ENCODE peak calls at places on chromosomes 4 and X, in four cellular contexts. Y, D, J and V are unnamed samples.

GRCh38 chr4:121728066-121728465 is 31.3 kb upstream of the ANXA5 start:
- DNase-seq in Y (no peak), D (no peak), J (peak; percentile 95), V (peak; percentile 98)

GRCh38 chrX:100680756-100681155 is 36.8 kb downstream of the SRPX2 start:
- DNase-seq in J (peak; percentile 28), D (no peak), Y (no peak), V (no peak)

GRCh38 chr4:188821500-188821899 is 682.3 kb downstream of the TRIML1 start:
- DNase-seq in J (no peak), D (no peak), Y (no peak), V (no peak)

GRCh38 chrX:148811236-148811635 is 310.8 kb downstream of the AFF2 start:
- DNase-seq in J (peak; percentile 30), Y (no peak), D (no peak), V (no peak)

GRCh38 chr4:18981234-18981615 is 959.7 kb upstream of the LCORL start:
- DNase-seq in Y (no peak), J (no peak), D (no peak), V (no peak)

GRCh38 chrX:46791927-46792825 is 33.3 kb upstream of the SLC9A7 start:
- DNase-seq in Y (peak; percentile 77), J (peak; percentile 89), D (no peak), V (no peak)

GRCh38 chrX:40058719-40059118 is 39.0 kb downstream of the BCOR start:
- DNase-seq in Y (no peak), J (no peak), D (peak; percentile 62), V (no peak)

GRCh38 chr4:92163348-92163747 is 140.4 kb upstream of the GRID2 start:
- DNase-seq in Y (no peak), D (no peak), J (peak; percentile 22), V (no peak)

GRCh38 chrX:19865567-19866363 is 21.6 kb downstream of the SH3KBP1 start:
- DNase-seq in Y (no peak), D (no peak), J (no peak), V (no peak)

GRCh38 chrX:96688789-96689188 is 4.1 kb downstream of the DIAPH2 start:
- DNase-seq in J (no peak), D (no peak), Y (no peak), V (no peak)

GRCh38 chrX:96685205-96686099 is 810 bp downstream of the DIAPH2 start:
- DNase-seq in J (peak; percentile 72), Y (no peak), D (peak; percentile 47), V (peak; percentile 62)

GRCh38 chrX:96684339-96685204 is at the start of gene DIAPH2:
- DNase-seq in J (peak; percentile 84), Y (peak; percentile 60), D (peak; percentile 86), V (peak; percentile 86)

GRCh38 chrX:96682516-96682915 is 2.1 kb upstream of the DIAPH2 start:
- DNase-seq in D (no peak), Y (no peak), J (no peak), V (no peak)

GRCh38 chrX:96683997-96684338 is 674 bp upstream of the DIAPH2 start:
- DNase-seq in D (no peak), Y (no peak), J (no peak), V (no peak)
- H3K9ac ChIP-seq in D (peak overlapping the region; percentile 82), Y (no peak overlapping the region), J (peak overlapping the region; percentile 82), V (no peak overlapping the region)

GRCh38 chr4:68372588-68372987 is 22.7 kb upstream of the YTHDC1 start:
- DNase-seq in Y (no peak), D (no peak), J (peak; percentile 60), V (no peak)
- H3K9ac ChIP-seq in Y (no peak overlapping the region), D (no peak overlapping the region), J (peak overlapping the region; percentile 13), V (no peak overlapping the region)

GRCh38 chr4:89000844-89001360 is 56.1 kb downstream of the FAM13A start:
- DNase-seq in J (peak; percentile 37), Y (no peak), D (peak; percentile 45), V (peak; percentile 4)

GRCh38 chr4:88999392-88999791 is 57.6 kb downstream of the FAM13A start:
- DNase-seq in D (no peak), Y (no peak), J (no peak), V (no peak)

GRCh38 chr4:89000392-89000791 is 56.6 kb downstream of the FAM13A start:
- DNase-seq in Y (no peak), D (no peak), J (no peak), V (no peak)

GRCh38 chr4:88998941-88999340 is 58.0 kb downstream of the FAM13A start:
- DNase-seq in D (no peak), Y (no peak), J (no peak), V (no peak)

GRCh38 chr4:89001647-89002518 is 55.1 kb downstream of the FAM13A start:
- DNase-seq in D (no peak), Y (no peak), J (no peak), V (peak; percentile 78)
- H3K9ac ChIP-seq in D (no peak overlapping the region), Y (no peak overlapping the region), J (no peak overlapping the region), V (no peak overlapping the region)

GRCh38 chr4:79652232-79652631 is 244.2 kb upstream of the GK2 start:
- DNase-seq in Y (no peak), D (no peak), J (peak; percentile 37), V (peak; percentile 92)
- H3K9ac ChIP-seq in Y (no peak overlapping the region), D (no peak overlapping the region), J (no peak overlapping the region), V (no peak overlapping the region)

GRCh38 chr4:75512336-75513211 is 1.6 kb downstream of the RCHY1 start:
- DNase-seq in J (peak; percentile 63), Y (no peak), D (no peak), V (peak; percentile 4)
- H3K9ac ChIP-seq in J (peak overlapping the region; percentile 90), Y (no peak overlapping the region), D (peak overlapping the region; percentile 92), V (no peak overlapping the region)

GRCh38 chr4:173522874-173523395 is 7.1 kb downstream of the HAND2 start:
- DNase-seq in Y (no peak), J (peak; percentile 76), D (no peak), V (no peak)
- H3K9ac ChIP-seq in Y (peak overlapping the region; percentile 42), J (peak overlapping the region; percentile 98), D (no peak overlapping the region), V (peak overlapping the region; percentile 28)

GRCh38 chr4:109434007-109434792 is 585 bp downstream of the SEC24B start:
- DNase-seq in J (peak; percentile 66), Y (no peak), D (peak; percentile 44), V (peak; percentile 44)

GRCh38 chr4:109433281-109434006 is at the start of gene SEC24B:
- DNase-seq in J (peak; percentile 93), Y (peak; percentile 44), D (peak; percentile 89), V (peak; percentile 80)

GRCh38 chr4:109434793-109435080 is 1.1 kb downstream of the SEC24B start:
- DNase-seq in Y (no peak), J (peak; percentile 52), D (no peak), V (no peak)

GRCh38 chr4:109436504-109436903 is 2.9 kb downstream of the SEC24B start:
- DNase-seq in Y (no peak), D (no peak), J (no peak), V (no peak)

GRCh38 chr4:109435635-109436034 is 2.0 kb downstream of the SEC24B start:
- DNase-seq in J (peak; percentile 24), D (no peak), Y (no peak), V (no peak)
- H3K9ac ChIP-seq in J (peak overlapping the region; percentile 90), D (no peak overlapping the region), Y (no peak overlapping the region), V (no peak overlapping the region)

GRCh38 chr4:100517864-100518341 is at the start of gene EMCN:
- DNase-seq in J (peak; percentile 3), Y (no peak), D (no peak), V (no peak)
- H3K9ac ChIP-seq in J (no peak within 1 kb of the TSS), Y (no peak within 1 kb of the TSS), D (no peak within 1 kb of the TSS), V (peak within 1 kb of the TSS; percentile 29)

DNA sequence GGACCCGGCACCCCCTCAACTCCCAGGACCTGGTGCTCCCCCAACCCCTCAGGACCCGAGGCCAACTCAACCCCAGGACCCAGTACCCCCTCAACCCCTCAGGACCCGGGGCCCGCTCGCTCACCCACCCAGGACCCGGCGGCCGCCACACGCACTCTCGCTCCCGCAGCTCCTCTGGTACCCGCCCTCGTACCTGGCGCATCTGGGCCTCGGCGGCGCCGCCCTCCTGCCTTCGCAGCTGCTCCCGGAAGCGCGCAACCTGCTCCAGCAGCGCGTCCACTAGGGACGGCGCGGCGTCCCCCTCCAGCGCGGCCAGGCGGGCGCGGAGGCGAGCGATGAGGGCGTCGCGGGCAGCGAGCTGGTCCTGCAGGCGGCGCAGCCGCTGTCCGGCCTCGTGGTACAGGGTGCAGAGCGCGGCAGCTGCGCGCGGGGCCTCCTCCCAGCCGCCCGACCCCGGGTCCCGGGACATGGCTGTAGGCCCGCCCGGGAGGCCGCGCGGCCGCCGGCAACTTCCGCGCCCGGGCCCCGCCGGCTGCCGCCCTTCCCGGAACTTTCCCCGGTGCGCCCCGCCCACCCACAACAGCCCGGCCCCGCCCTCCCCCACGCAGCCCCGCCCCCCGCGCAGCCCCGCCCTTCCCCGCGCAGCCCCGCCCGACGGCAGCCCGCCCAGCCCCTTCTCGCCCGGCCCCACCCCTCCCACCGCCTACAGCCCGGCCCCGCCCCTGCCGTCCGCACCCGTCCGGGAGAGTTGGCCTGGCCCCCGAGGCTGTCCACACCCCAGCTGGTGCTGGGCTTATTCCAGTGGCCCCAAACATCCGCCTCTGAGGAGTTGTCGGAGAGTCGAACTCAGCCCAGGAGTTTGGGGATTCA is at the start of gene TNIP2:
- DNase-seq in J (peak; percentile 93), D (peak; percentile 92), Y (peak; percentile 39), V (peak; percentile 92)
- H3K9ac ChIP-seq in J (peak within 1 kb of the TSS; percentile 80), D (peak within 1 kb of the TSS; percentile 78), Y (peak within 1 kb of the TSS; percentile 91), V (peak within 1 kb of the TSS; percentile 89)

DNA sequence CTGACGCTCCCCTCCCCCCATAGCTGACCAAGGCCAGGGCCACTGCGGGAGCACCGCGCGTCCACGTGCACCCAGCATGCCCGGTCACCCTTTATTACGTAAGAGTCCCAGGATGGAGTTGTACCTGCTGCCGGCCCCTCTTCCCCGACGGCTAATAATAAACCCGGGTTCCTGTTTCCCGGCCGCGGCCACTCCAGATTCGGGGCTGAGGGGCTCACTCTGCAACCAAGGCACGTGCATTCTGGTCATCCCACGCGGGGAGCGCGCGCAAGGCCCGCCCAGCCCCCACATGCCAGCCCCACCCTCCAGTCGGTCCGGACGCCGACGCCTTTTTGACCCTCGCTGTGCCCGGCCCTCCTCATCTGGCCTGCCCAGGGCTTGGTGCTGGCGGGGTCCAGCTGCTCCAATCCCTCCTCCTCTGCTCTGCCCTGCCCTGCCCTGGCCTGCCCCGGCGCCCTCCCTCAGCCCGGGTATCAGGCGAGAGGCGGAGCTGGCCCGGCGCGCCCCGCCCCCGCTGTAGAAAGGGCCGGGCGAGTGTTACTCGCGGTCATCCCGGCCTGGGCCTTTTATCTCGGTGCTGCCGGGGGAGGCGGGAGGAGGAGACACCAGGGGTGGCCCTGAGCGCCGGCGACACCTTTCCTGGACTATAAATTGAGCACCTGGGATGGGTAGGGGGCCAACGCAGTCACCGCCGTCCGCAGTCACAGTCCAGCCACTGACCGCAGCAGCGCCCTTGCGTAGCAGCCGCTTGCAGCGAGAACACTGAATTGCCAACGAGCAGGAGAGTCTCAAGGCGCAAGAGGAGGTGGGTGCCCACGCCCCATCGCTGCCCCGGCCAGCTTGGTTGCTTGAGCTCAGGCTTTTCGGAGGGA is 2.6 kb downstream of the MID1IP1 start:
- DNase-seq in Y (peak; percentile 49), D (peak; percentile 87), J (peak; percentile 80), V (peak; percentile 70)
- H3K9ac ChIP-seq in Y (peak overlapping the region; percentile 94), D (peak overlapping the region; percentile 90), J (peak overlapping the region; percentile 97), V (peak overlapping the region; percentile 87)